ENCODE peak calls at places on chromosomes 4 and X, in nine cellular contexts. Y is T-cell; A is NCI-H1417; C is fibroblast of mammary gland; R is hippocampal formation; F is activated CD4-positive, alpha-beta T cell treated with anti-CD3 and anti-CD28 coated beads, Interleukin-2, amount 50 U/mL, for 4 hours; J is H1; N is brain pericyte; W is left ventricle myocardium superior. G is an unnamed sample.

GRCh38 chrX:131287556-131288179 is 1.4 kb downstream of the IGSF1 start:
- DNase-seq in C (no peak), J (no peak), Y (no peak), N (no peak), A (no peak), R (no peak), F (no peak), W (no peak), G (no peak)

GRCh38 chrX:4830880-4831557 is 1117.6 kb upstream of the PRKX start:
- DNase-seq in N (no peak), W (no peak), R (no peak), F (no peak), C (no peak), A (no peak), Y (no peak), J (no peak), G (no peak)

GRCh38 chr4:57661707-57662106 is 551.5 kb upstream of the IGFBP7 start:
- DNase-seq in C (no peak), Y (no peak), N (no peak), R (no peak), A (no peak), J (no peak), F (no peak), W (no peak), G (no peak)

GRCh38 chrX:154437971-154438893 is 1.3 kb downstream of the GDI1 start:
- DNase-seq in J (no peak), F (no peak), A (peak), N (no peak), Y (no peak), R (no peak), W (no peak), C (no peak), G (no peak)

GRCh38 chr4:68872442-68873217 is 56.8 kb downstream of the UGT2B10 start:
- DNase-seq in C (no peak), W (no peak), J (no peak), A (no peak), R (no peak), N (no peak), Y (no peak), F (no peak), G (no peak)

GRCh38 chr4:78119698-78120097 is 62.6 kb downstream of the FRAS1 start:
- DNase-seq in C (peak), W (no peak), N (no peak), F (no peak), A (no peak), J (no peak), R (no peak), Y (no peak), G (no peak)

GRCh38 chr4:39937683-39938268 is 39.9 kb downstream of the PDS5A start:
- DNase-seq in W (no peak), C (no peak), N (no peak), Y (no peak), F (no peak), J (no peak), A (no peak), R (no peak), G (no peak)

GRCh38 chrX:107978707-107979307 is 3.4 kb downstream of the TEX13B start:
- DNase-seq in J (no peak), C (peak), F (no peak), R (no peak), Y (no peak), N (no peak), W (no peak), A (peak), G (no peak)

GRCh38 chrX:52420824-52421443 is 52.1 kb downstream of the XAGE2 start:
- DNase-seq in N (no peak), J (no peak), W (no peak), C (peak), R (no peak), Y (no peak), F (no peak), A (no peak), G (no peak)

GRCh38 chrX:1807301-1807731 is 192.5 kb downstream of the ASMT start:
- DNase-seq in J (peak), Y (no peak), C (peak), W (no peak), A (no peak), N (no peak), F (no peak), R (no peak), G (no peak)

GRCh38 chrX:109911046-109911445 is 91.9 kb upstream of the TMEM164 start:
- DNase-seq in C (peak), A (no peak), R (no peak), N (no peak), W (no peak), Y (no peak), F (no peak), J (no peak), G (no peak)

GRCh38 chrX:136193771-136194170 is 46.4 kb downstream of the FHL1 start:
- DNase-seq in W (no peak), C (no peak), Y (no peak), R (no peak), J (no peak), N (no peak), F (no peak), A (no peak), G (no peak)

GRCh38 chrX:110156167-110156754 is 153.3 kb downstream of the TMEM164 start:
- DNase-seq in Y (no peak), N (no peak), F (no peak), C (no peak), J (no peak), W (no peak), A (no peak), R (no peak), G (no peak)

G was measured in anterior cingulate cortex.